ENCODE peak calls at places on chromosomes 12 and 14, in five cellular contexts. One of them, this sample, is unnamed. For H3K36me3 and H3K4me1, the result is how much of the 10 kb centered on the place peaks cover.

GRCh38 chr12:130576286-130576933 is 139.7 kb downstream of the RIMBP2 start:
- DNase-seq in K562: no peak
- DNase-seq in keratinocyte: no peak
- DNase-seq in transverse colon: no peak
- DNase-seq in left ventricle myocardium inferior: no peak
- DNase-seq in this sample: no peak

GRCh38 chr12:57093412-57094193 is 4.7 kb downstream of the NAB2 start:
- DNase-seq in K562: peak
- DNase-seq in keratinocyte: no peak
- DNase-seq in transverse colon: peak
- DNase-seq in left ventricle myocardium inferior: peak
- DNase-seq in this sample: no peak

GRCh38 chr12:44015333-44015941 is 179.6 kb downstream of the TMEM117 start:
- DNase-seq in K562: peak
- DNase-seq in keratinocyte: peak
- DNase-seq in transverse colon: no peak
- DNase-seq in left ventricle myocardium inferior: no peak
- DNase-seq in this sample: peak

GRCh38 chr14:94483729-94484275 is 7.8 kb upstream of the SERPINA9 start:
- DNase-seq in K562: no peak
- DNase-seq in keratinocyte: no peak
- DNase-seq in transverse colon: no peak
- DNase-seq in left ventricle myocardium inferior: no peak
- DNase-seq in this sample: no peak

GRCh38 chr14:73245401-73246325 is 8.4 kb downstream of the PAPLN start:
- DNase-seq in K562: peak
- DNase-seq in keratinocyte: no peak
- DNase-seq in transverse colon: peak
- DNase-seq in left ventricle myocardium inferior: peak
- DNase-seq in this sample: no peak

GRCh38 chr14:44417809-44418208 is 89.3 kb downstream of the FSCB start:
- DNase-seq in K562: no peak
- DNase-seq in keratinocyte: no peak
- DNase-seq in transverse colon: no peak
- DNase-seq in left ventricle myocardium inferior: no peak
- DNase-seq in this sample: no peak

GRCh38 chr14:64800000-64800399 is 79.7 kb downstream of the SPTB start:
- DNase-seq in K562: no peak
- DNase-seq in keratinocyte: no peak
- DNase-seq in transverse colon: peak
- DNase-seq in left ventricle myocardium inferior: peak
- DNase-seq in this sample: no peak

GRCh38 chr12:70660620-70661219 is 23.5 kb upstream of the PTPRB start:
- DNase-seq in K562: peak
- DNase-seq in keratinocyte: peak
- DNase-seq in transverse colon: no peak
- DNase-seq in left ventricle myocardium inferior: peak
- DNase-seq in this sample: peak

GRCh38 chr12:113891737-113892520 is 74.2 kb downstream of the RBM19 start:
- DNase-seq in K562: no peak
- DNase-seq in keratinocyte: no peak
- DNase-seq in transverse colon: no peak
- DNase-seq in left ventricle myocardium inferior: no peak
- DNase-seq in this sample: no peak

GRCh38 chr14:100609331-100609870 is 22.2 kb upstream of the BEGAIN start:
- DNase-seq in K562: no peak
- DNase-seq in keratinocyte: no peak
- DNase-seq in transverse colon: no peak
- DNase-seq in left ventricle myocardium inferior: no peak
- DNase-seq in this sample: no peak

GRCh38 chr14:20748439-20748838 is 2.8 kb downstream of the EDDM3A start:
- DNase-seq in K562: no peak
- DNase-seq in keratinocyte: no peak
- DNase-seq in transverse colon: peak
- DNase-seq in left ventricle myocardium inferior: no peak
- DNase-seq in this sample: no peak

GRCh38 chr14:77043177-77043983 is 14.9 kb upstream of the IRF2BPL start:
- DNase-seq in K562: peak
- DNase-seq in keratinocyte: no peak
- DNase-seq in transverse colon: no peak
- DNase-seq in left ventricle myocardium inferior: no peak
- DNase-seq in this sample: no peak

GRCh38 chr12:132079190-132079589 is 64.9 kb downstream of the DDX51 start:
- DNase-seq in K562: no peak
- DNase-seq in keratinocyte: no peak
- DNase-seq in transverse colon: no peak
- DNase-seq in left ventricle myocardium inferior: no peak
- DNase-seq in this sample: no peak

GRCh38 chr12:50545783-50546182 is 41.0 kb downstream of the DIP2B start:
- DNase-seq in K562: no peak
- DNase-seq in keratinocyte: no peak
- DNase-seq in transverse colon: peak
- DNase-seq in left ventricle myocardium inferior: no peak
- DNase-seq in this sample: no peak

GRCh38 chr14:50366115-50366514 is 30.6 kb downstream of the CDKL1 start:
- DNase-seq in K562: no peak
- DNase-seq in keratinocyte: no peak
- DNase-seq in transverse colon: peak
- DNase-seq in left ventricle myocardium inferior: no peak
- DNase-seq in this sample: no peak

GRCh38 chr12:130989391-130989790 is 35.7 kb downstream of the ADGRD1 start:
- DNase-seq in K562: no peak
- DNase-seq in keratinocyte: no peak
- DNase-seq in transverse colon: no peak
- DNase-seq in left ventricle myocardium inferior: no peak
- DNase-seq in this sample: no peak

GRCh38 chr14:33647385-33647786 is 303.5 kb downstream of the EGLN3 start:
- DNase-seq in K562: no peak
- DNase-seq in keratinocyte: peak
- DNase-seq in transverse colon: no peak
- DNase-seq in left ventricle myocardium inferior: no peak
- DNase-seq in this sample: peak

GRCh38 chr12:91774471-91774921 is 371.1 kb downstream of the BTG1 start:
- DNase-seq in K562: no peak
- DNase-seq in keratinocyte: peak
- DNase-seq in transverse colon: no peak
- DNase-seq in left ventricle myocardium inferior: no peak
- DNase-seq in this sample: no peak

GRCh38 chr14:93683241-93683640 is 105.0 kb downstream of the PRIMA1 start:
- DNase-seq in K562: peak
- DNase-seq in keratinocyte: no peak
- DNase-seq in transverse colon: no peak
- DNase-seq in left ventricle myocardium inferior: no peak
- DNase-seq in this sample: no peak

GRCh38 chr14:96091149-96091693 is 52.1 kb downstream of the C14orf132 start:
- DNase-seq in K562: no peak
- DNase-seq in keratinocyte: no peak
- DNase-seq in transverse colon: no peak
- DNase-seq in left ventricle myocardium inferior: no peak
- DNase-seq in this sample: no peak

GRCh38 chr12:130870442-130871285 is 1.2 kb upstream of the RAN start:
- DNase-seq in K562: peak
- DNase-seq in keratinocyte: peak
- DNase-seq in transverse colon: peak
- DNase-seq in left ventricle myocardium inferior: peak
- DNase-seq in this sample: peak

GRCh38 chr12:9334026-9334692 is 126.0 kb upstream of the PZP start:
- DNase-seq in K562: peak
- DNase-seq in keratinocyte: no peak
- DNase-seq in transverse colon: no peak
- DNase-seq in left ventricle myocardium inferior: no peak
- DNase-seq in this sample: no peak

DNA sequence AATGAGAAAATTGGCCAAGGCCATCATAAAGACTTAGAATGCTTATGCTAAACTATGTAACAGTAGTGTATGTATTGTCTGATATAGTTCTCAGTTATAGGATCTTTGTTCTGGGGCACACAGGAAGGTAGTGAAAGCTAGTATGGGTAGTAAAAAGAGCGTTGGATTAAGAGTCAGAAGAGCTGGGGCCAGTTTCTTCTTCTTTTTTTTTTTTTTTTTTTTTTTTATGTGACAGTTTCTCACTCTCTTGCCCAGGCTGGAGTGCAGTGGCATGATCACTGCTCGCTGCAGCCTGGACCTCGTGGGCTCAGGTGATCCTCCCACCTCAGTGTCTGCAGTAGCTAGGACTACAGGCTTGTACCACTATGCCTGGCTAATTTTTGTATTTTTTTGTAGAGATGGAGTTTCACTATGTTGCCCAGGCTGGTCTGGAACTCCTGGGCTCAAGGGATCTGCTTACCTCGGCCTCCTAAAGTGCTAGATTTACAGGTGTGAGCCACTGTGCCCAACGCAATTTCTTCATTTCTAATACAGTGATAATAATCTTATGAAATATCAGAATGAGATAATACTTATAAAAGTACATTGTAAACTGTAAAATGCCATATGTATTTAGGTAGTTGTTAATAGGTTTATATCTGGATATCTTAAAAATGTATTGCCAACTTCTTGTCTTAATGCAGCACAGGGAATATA is 7.4 kb downstream of the MDM2 start:
- DNase-seq in K562: no peak
- DNase-seq in keratinocyte: no peak
- DNase-seq in transverse colon: no peak
- DNase-seq in left ventricle myocardium inferior: no peak
- DNase-seq in this sample: no peak
- H3K36me3 ChIP-seq in K562: half or more
- H3K36me3 ChIP-seq in keratinocyte: under half
- H3K36me3 ChIP-seq in transverse colon: under half
- H3K36me3 ChIP-seq in left ventricle myocardium inferior: half or more
- H3K36me3 ChIP-seq in this sample: half or more

DNA sequence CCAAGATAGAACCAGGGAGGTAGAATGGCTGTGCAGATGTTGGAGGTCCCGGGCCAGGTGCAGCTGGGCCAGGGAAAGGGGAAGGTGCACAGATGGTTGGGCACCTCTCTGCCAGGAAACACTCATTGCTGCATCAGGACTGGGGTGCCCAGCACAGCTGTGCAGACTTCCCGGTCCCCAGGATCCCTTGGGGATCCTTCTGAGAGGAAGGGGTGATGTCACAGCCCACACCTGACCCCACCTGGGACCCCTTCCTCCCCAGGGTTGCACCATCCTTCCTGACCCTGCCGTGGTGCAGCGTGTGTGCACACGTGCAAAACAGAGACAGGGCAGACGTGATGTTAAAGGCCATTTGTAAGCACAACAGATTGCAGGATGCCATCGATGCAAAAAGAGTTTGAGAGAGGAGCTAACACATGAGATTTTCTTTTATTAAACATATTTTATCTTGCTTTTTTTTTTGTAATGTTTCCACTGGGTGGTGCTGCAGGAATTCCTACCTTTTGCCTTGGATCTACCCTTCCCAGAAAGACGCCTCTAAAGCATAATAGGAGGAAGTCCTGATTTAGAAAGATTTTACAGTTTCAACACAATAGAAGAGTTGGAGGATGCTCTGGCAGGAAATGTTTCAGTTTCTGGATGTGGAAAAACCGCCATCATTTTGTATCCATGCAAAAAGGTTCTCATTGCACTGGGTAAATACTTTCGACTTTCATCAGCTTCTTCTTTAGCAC is 14.8 kb downstream of the ELK3 start:
- DNase-seq in K562: no peak
- DNase-seq in keratinocyte: no peak
- DNase-seq in transverse colon: peak
- DNase-seq in left ventricle myocardium inferior: no peak
- DNase-seq in this sample: no peak
- H3K4me1 ChIP-seq in K562: under half
- H3K4me1 ChIP-seq in keratinocyte: under half
- H3K4me1 ChIP-seq in transverse colon: under half
- H3K4me1 ChIP-seq in left ventricle myocardium inferior: half or more
- H3K4me1 ChIP-seq in this sample: under half

GRCh38 chr12:6823161-6824084 is 1.8 kb downstream of the GPR162 start:
- DNase-seq in K562: no peak
- DNase-seq in keratinocyte: no peak
- DNase-seq in transverse colon: no peak
- DNase-seq in left ventricle myocardium inferior: no peak
- DNase-seq in this sample: no peak

GRCh38 chr12:6822461-6823135 is 977 bp downstream of the GPR162 start:
- DNase-seq in K562: no peak
- DNase-seq in keratinocyte: no peak
- DNase-seq in transverse colon: no peak
- DNase-seq in left ventricle myocardium inferior: no peak
- DNase-seq in this sample: no peak

GRCh38 chr12:6821271-6821673 is 349 bp upstream of the GPR162 start:
- DNase-seq in K562: peak
- DNase-seq in keratinocyte: no peak
- DNase-seq in transverse colon: peak
- DNase-seq in left ventricle myocardium inferior: peak
- DNase-seq in this sample: no peak

GRCh38 chr12:6820171-6820570 is 1.4 kb upstream of the GPR162 start:
- DNase-seq in K562: no peak
- DNase-seq in keratinocyte: no peak
- DNase-seq in transverse colon: no peak
- DNase-seq in left ventricle myocardium inferior: no peak
- DNase-seq in this sample: no peak

DNA sequence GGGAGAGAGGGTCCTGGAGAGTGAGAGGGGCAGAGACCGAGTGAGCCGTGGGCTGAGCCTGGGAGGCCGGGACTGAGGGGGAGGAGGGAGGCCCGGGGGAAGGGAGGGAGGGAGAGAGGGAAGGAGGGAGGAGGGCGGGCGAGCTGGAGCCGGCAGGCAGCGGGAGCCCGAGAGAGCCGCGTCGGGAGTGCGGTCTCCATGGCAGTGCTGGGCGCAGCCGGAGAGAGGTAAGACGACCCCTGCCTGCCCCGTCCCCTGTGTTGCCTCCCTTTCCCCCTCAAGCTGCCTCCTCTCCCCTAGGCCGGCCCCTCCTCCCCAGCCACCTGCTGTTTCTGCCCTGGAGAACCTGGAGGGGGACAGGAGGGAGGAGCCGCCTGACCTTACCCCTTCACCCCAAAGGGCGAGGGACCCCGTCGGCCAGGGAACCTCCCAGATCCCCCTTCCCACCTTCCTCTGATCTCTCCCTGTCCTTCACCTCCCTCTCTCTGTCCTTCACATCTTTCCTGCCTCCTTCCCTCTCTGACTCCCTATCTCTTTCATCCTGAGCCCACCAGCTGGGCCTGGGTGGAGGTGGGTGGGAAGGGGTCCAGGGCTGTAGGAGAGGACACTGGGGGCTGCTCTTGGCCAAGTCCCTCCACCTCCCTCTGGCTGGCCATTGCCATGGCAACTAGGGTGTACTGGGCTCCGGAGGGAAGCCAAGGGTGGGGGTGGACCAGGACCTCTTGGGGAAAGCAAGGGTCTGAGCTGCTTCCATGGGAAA is at the start of gene GPR162:
- DNase-seq in K562: peak
- DNase-seq in keratinocyte: no peak
- DNase-seq in transverse colon: peak
- DNase-seq in left ventricle myocardium inferior: peak
- DNase-seq in this sample: no peak
- H3K36me3 ChIP-seq in K562: under half
- H3K36me3 ChIP-seq in keratinocyte: under half
- H3K36me3 ChIP-seq in transverse colon: under half
- H3K36me3 ChIP-seq in left ventricle myocardium inferior: under half
- H3K36me3 ChIP-seq in this sample: under half

GRCh38 chr12:65891219-65891618 is 66.9 kb downstream of the HMGA2 start:
- DNase-seq in K562: no peak
- DNase-seq in keratinocyte: no peak
- DNase-seq in transverse colon: no peak
- DNase-seq in left ventricle myocardium inferior: no peak
- DNase-seq in this sample: no peak
- H3K4me1 ChIP-seq in K562: under half
- H3K4me1 ChIP-seq in keratinocyte: half or more
- H3K4me1 ChIP-seq in transverse colon: under half
- H3K4me1 ChIP-seq in left ventricle myocardium inferior: under half
- H3K4me1 ChIP-seq in this sample: half or more

This sample was measured in Panc1.